ENCODE peak calls at places on chromosomes 4 and X, in six cellular contexts. O is CD4-positive, alpha-beta T cell; V is natural killer cell; U is right lobe of liver; I is activated CD8-positive, alpha-beta T cell treated with anti-CD3 and anti-CD28 coated beads for 36 hours; X is choroid plexus epithelial cell. C is an unnamed sample.

GRCh38 chr4:189021831-189022230 is 882.6 kb downstream of the TRIML1 start:
- DNase-seq in U (no peak), X (no peak), I (no peak), O (no peak), V (no peak), C (no peak)

GRCh38 chr4:144509088-144509854 is 136.7 kb upstream of the HHIP start:
- DNase-seq in O (no peak), V (no peak), I (no peak), X (no peak), U (no peak), C (no peak)

GRCh38 chr4:137129471-137130244 is 402.6 kb downstream of the PCDH18 start:
- DNase-seq in I (no peak), V (no peak), O (no peak), X (peak; percentile 23), U (no peak), C (no peak)

GRCh38 chr4:79611026-79611425 is 203.0 kb upstream of the GK2 start:
- DNase-seq in U (no peak), I (no peak), V (no peak), X (no peak), O (no peak), C (no peak)

GRCh38 chrX:78595901-78596502 is 63.1 kb downstream of the RTL3 start:
- DNase-seq in O (no peak), X (peak; percentile 40), I (peak; percentile 35), V (no peak), U (no peak), C (no peak)

GRCh38 chr4:74152841-74153240 is 5.1 kb upstream of the MTHFD2L start:
- DNase-seq in U (no peak), I (no peak), X (no peak), O (no peak), V (no peak), C (no peak)

GRCh38 chr4:80963051-80963450 is 67.5 kb upstream of the BMP3 start:
- DNase-seq in U (no peak), O (no peak), V (no peak), X (peak; percentile 26), I (no peak), C (no peak)

GRCh38 chr4:7422098-7422897 is 12.4 kb downstream of the PSAPL1 start:
- DNase-seq in I (no peak), U (peak; percentile 16), V (no peak), O (no peak), X (no peak), C (no peak)

GRCh38 chrX:151754042-151754419 is 19.5 kb downstream of the CNGA2 start:
- DNase-seq in V (no peak), U (peak; percentile 45), I (no peak), X (peak; percentile 43), O (no peak), C (no peak)

GRCh38 chrX:29617276-29617675 is 598.1 kb upstream of the MAGEB2 start:
- DNase-seq in I (no peak), X (peak; percentile 40), U (no peak), O (no peak), V (no peak), C (no peak)

GRCh38 chr4:139603576-139604387 is 47.8 kb upstream of the SETD7 start:
- DNase-seq in I (peak; percentile 44), V (no peak), U (no peak), X (peak; percentile 80), O (no peak), C (no peak)

GRCh38 chr4:170674176-170674575 is 584.4 kb upstream of the AADAT start:
- DNase-seq in X (no peak), O (no peak), V (no peak), I (no peak), U (no peak), C (no peak)

GRCh38 chr4:87624698-87625097 is 16.4 kb downstream of the DSPP start:
- DNase-seq in U (no peak), I (no peak), O (no peak), X (no peak), V (no peak), C (no peak)

GRCh38 chr4:40719008-40719623 is 30.6 kb upstream of the NSUN7 start:
- DNase-seq in U (no peak), I (no peak), X (peak; percentile 85), O (no peak), V (no peak), C (no peak)

GRCh38 chr4:156673483-156673882 is 298.1 kb downstream of the PDGFC start:
- DNase-seq in V (no peak), O (no peak), U (no peak), I (no peak), X (peak; percentile 51), C (no peak)

GRCh38 chr4:156676116-156676851 is 295.3 kb downstream of the PDGFC start:
- DNase-seq in O (no peak), U (no peak), V (no peak), I (no peak), X (no peak), C (no peak)

GRCh38 chr4:156672924-156673323 is 298.7 kb downstream of the PDGFC start:
- DNase-seq in U (no peak), I (no peak), X (no peak), V (no peak), O (no peak), C (no peak)

GRCh38 chr4:156677656-156678055 is 293.9 kb downstream of the PDGFC start:
- DNase-seq in U (no peak), X (no peak), V (no peak), O (no peak), I (no peak), C (no peak)

GRCh38 chr4:156677136-156677535 is 294.5 kb downstream of the PDGFC start:
- DNase-seq in X (peak; percentile 71), I (no peak), V (no peak), U (no peak), O (no peak), C (no peak)
- TF ChIP-seq CTCF in X (peak; percentile 63), I (no peak), V (no peak), U (peak; percentile 31), O (no peak), C (no peak)

GRCh38 chrX:154593201-154593600 is 8.3 kb downstream of the CTAG1A start:
- DNase-seq in U (no peak), V (no peak), I (no peak), O (no peak), X (no peak), C (no peak)

GRCh38 chrX:154594491-154594890 is 9.6 kb downstream of the CTAG1A start:
- DNase-seq in X (no peak), V (no peak), U (no peak), I (no peak), O (no peak), C (no peak)

GRCh38 chrX:154595559-154595958 is 10.6 kb downstream of the CTAG1A start:
- DNase-seq in O (no peak), U (no peak), X (no peak), V (no peak), I (no peak), C (no peak)

GRCh38 chrX:154596290-154596929 is 11.5 kb downstream of the CTAG1A start:
- DNase-seq in V (no peak), O (no peak), I (no peak), U (no peak), X (peak; percentile 55), C (no peak)

GRCh38 chrX:154592505-154592904 is 7.6 kb downstream of the CTAG1A start:
- DNase-seq in I (no peak), U (no peak), V (no peak), X (no peak), O (no peak), C (no peak)
- TF ChIP-seq CTCF in I (no peak), U (no peak), V (no peak), X (no peak), O (no peak), C (no peak)

GRCh38 chrX:14095702-14096101 is 66.0 kb upstream of the GEMIN8 start:
- DNase-seq in V (no peak), I (peak; percentile 51), U (no peak), O (peak; percentile 7), X (peak; percentile 78), C (peak; percentile 11)
- TF ChIP-seq CTCF in V (no peak), I (peak; percentile 47), U (peak; percentile 46), O (peak; percentile 34), X (peak; percentile 82), C (no peak)

GRCh38 chrX:40176256-40176978 is 78.7 kb upstream of the BCOR start:
- DNase-seq in O (peak; percentile 64), U (peak; percentile 74), X (peak; percentile 48), V (peak; percentile 72), I (peak; percentile 84), C (peak; percentile 74)

GRCh38 chrX:40173662-40174593 is 76.2 kb upstream of the BCOR start:
- DNase-seq in X (peak; percentile 42), I (peak; percentile 86), V (no peak), O (no peak), U (peak; percentile 49), C (peak; percentile 30)

GRCh38 chrX:40172980-40173661 is 75.4 kb upstream of the BCOR start:
- DNase-seq in I (no peak), O (no peak), U (no peak), X (no peak), V (no peak), C (no peak)

GRCh38 chrX:40175416-40176255 is 77.9 kb upstream of the BCOR start:
- DNase-seq in X (peak; percentile 53), I (peak; percentile 80), V (peak; percentile 62), U (peak; percentile 80), O (peak; percentile 66), C (peak; percentile 69)

DNA sequence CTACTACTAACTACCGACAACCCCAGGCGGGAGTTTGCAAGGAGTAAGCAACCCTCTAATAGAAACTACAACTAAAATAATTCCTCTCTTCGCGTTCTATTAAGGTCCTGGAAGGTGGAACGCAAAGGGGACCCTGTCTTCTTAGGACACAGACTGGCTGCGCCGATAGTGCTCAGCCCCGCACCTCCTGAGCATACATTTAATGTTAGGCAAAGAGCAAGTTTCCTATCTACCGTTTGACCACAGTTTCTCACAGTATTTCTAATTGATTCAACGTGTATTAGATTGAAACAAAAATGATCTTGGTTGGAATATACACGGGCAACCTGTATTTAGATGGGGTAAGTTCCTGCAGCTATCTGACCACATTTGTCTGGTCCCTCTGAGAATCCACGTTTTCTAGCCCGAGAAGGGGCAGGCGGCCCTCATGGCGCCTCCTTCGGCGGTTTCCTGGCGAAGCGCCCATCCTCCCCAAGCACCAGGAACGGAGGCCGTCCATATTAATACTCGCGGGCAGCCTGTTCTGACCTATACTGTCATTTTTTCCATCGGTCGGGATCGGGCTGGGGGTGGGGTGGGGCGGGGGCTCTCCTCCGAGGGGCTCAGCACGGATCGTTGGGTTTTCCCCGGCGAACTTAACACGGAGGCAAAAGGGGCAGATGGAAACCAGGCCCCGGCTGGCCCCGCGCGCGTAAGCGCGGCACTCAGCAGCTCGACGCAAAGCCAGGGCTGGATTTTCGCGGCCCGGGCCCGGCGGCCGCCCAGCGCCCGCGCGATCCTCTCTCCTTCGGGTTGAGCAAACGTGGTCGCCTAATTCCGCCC is 77.0 kb upstream of the BCOR start:
- DNase-seq in O (no peak), X (peak; percentile 68), U (peak; percentile 51), V (peak; percentile 43), I (peak; percentile 78), C (no peak)
- TF ChIP-seq CTCF in O (no peak), X (no peak), U (no peak), V (no peak), I (no peak), C (no peak)